ENCODE peak calls at places on chromosomes 16 and 17, in four cellular contexts. One of them, this sample, is unnamed.
A peak's percentile ranks its signal among the peaks of the same experiment; 100 is the strongest.

GRCh38 chr16:86180244-86180643 is 281.3 kb downstream of the IRF8 start:
- DNase-seq in K562: no peak
- DNase-seq in HepG2: no peak
- DNase-seq in GM12878: no peak
- DNase-seq in this sample: no peak

GRCh38 chr17:68127914-68128313 is 92.4 kb downstream of the KPNA2 start:
- DNase-seq in K562: no peak
- DNase-seq in HepG2: no peak
- DNase-seq in GM12878: no peak
- DNase-seq in this sample: no peak

GRCh38 chr17:45021607-45022287 is 29.7 kb downstream of the DCAKD start:
- DNase-seq in K562: peak; percentile 89
- DNase-seq in HepG2: peak; percentile 53
- DNase-seq in GM12878: no peak
- DNase-seq in this sample: peak; percentile 89

GRCh38 chr16:13885700-13886099 is 34.3 kb upstream of the ERCC4 start:
- DNase-seq in K562: no peak
- DNase-seq in HepG2: peak; percentile 86
- DNase-seq in GM12878: no peak
- DNase-seq in this sample: no peak

GRCh38 chr16:9311303-9311954 is 220.0 kb downstream of the HAPSTR1 start:
- DNase-seq in K562: no peak
- DNase-seq in HepG2: no peak
- DNase-seq in GM12878: no peak
- DNase-seq in this sample: no peak

GRCh38 chr17:3693829-3694231 is 2.1 kb downstream of the P2RX5 start:
- DNase-seq in K562: no peak
- DNase-seq in HepG2: no peak
- DNase-seq in GM12878: peak; percentile 91
- DNase-seq in this sample: no peak

GRCh38 chr17:66941773-66942452 is 22.6 kb upstream of the CACNG4 start:
- DNase-seq in K562: no peak
- DNase-seq in HepG2: no peak
- DNase-seq in GM12878: no peak
- DNase-seq in this sample: no peak

GRCh38 chr16:19232988-19233387 is 52.5 kb upstream of the CLEC19A start:
- DNase-seq in K562: no peak
- DNase-seq in HepG2: no peak
- DNase-seq in GM12878: no peak
- DNase-seq in this sample: no peak

GRCh38 chr17:2393184-2393953 is 7.5 kb downstream of the MNT start:
- DNase-seq in K562: peak; percentile 75
- DNase-seq in HepG2: peak; percentile 42
- DNase-seq in GM12878: no peak
- DNase-seq in this sample: peak; percentile 88

GRCh38 chr16:55257971-55258613 is 65.9 kb upstream of the IRX6 start:
- DNase-seq in K562: peak; percentile 81
- DNase-seq in HepG2: peak; percentile 41
- DNase-seq in GM12878: no peak
- DNase-seq in this sample: peak; percentile 70

GRCh38 chr17:7258731-7259554 is 3.3 kb downstream of the CLDN7 start:
- DNase-seq in K562: no peak
- DNase-seq in HepG2: peak; percentile 78
- DNase-seq in GM12878: no peak
- DNase-seq in this sample: no peak

GRCh38 chr17:82031885-82032627 is 578 bp downstream of the RAC3 start:
- DNase-seq in K562: peak; percentile 88
- DNase-seq in HepG2: no peak
- DNase-seq in GM12878: no peak
- DNase-seq in this sample: peak; percentile 47

GRCh38 chr17:39139137-39139516 is 12.3 kb downstream of the PLXDC1 start:
- DNase-seq in K562: no peak
- DNase-seq in HepG2: no peak
- DNase-seq in GM12878: no peak
- DNase-seq in this sample: no peak

GRCh38 chr16:57277586-57277985 is 6.9 kb downstream of the PLLP start:
- DNase-seq in K562: no peak
- DNase-seq in HepG2: no peak
- DNase-seq in GM12878: no peak
- DNase-seq in this sample: no peak

GRCh38 chr17:63503330-63503685 is 19.9 kb upstream of the KCNH6 start:
- DNase-seq in K562: no peak
- DNase-seq in HepG2: no peak
- DNase-seq in GM12878: no peak
- DNase-seq in this sample: no peak

GRCh38 chr17:45990836-45991235 is 8.2 kb upstream of the STH start:
- DNase-seq in K562: no peak
- DNase-seq in HepG2: no peak
- DNase-seq in GM12878: no peak
- DNase-seq in this sample: no peak

GRCh38 chr17:38705803-38706624 is 941 bp downstream of the MLLT6 start:
- DNase-seq in K562: no peak
- DNase-seq in HepG2: peak; percentile 63
- DNase-seq in GM12878: no peak
- DNase-seq in this sample: no peak

GRCh38 chr16:54630284-54630967 is 300.2 kb upstream of the IRX5 start:
- DNase-seq in K562: no peak
- DNase-seq in HepG2: no peak
- DNase-seq in GM12878: no peak
- DNase-seq in this sample: no peak

GRCh38 chr17:49739662-49740271 is 24.2 kb downstream of the FAM117A start:
- DNase-seq in K562: peak; percentile 96
- DNase-seq in HepG2: peak; percentile 36
- DNase-seq in GM12878: no peak
- DNase-seq in this sample: no peak

GRCh38 chr16:54342001-54342776 is 55.6 kb upstream of the IRX3 start:
- DNase-seq in K562: no peak
- DNase-seq in HepG2: no peak
- DNase-seq in GM12878: no peak
- DNase-seq in this sample: no peak

GRCh38 chr16:88116121-88116900 is 165.1 kb downstream of the BANP start:
- DNase-seq in K562: no peak
- DNase-seq in HepG2: no peak
- DNase-seq in GM12878: no peak
- DNase-seq in this sample: no peak

GRCh38 chr17:50637829-50638571 is 3.3 kb downstream of the ABCC3 start:
- DNase-seq in K562: no peak
- DNase-seq in HepG2: no peak
- DNase-seq in GM12878: no peak
- DNase-seq in this sample: no peak

GRCh38 chr17:80482555-80483308 is 6.3 kb upstream of the NPTX1 start:
- DNase-seq in K562: peak; percentile 33
- DNase-seq in HepG2: no peak
- DNase-seq in GM12878: no peak
- DNase-seq in this sample: no peak

GRCh38 chr16:51326131-51326856 is 175.2 kb upstream of the SALL1 start:
- DNase-seq in K562: no peak
- DNase-seq in HepG2: no peak
- DNase-seq in GM12878: no peak
- DNase-seq in this sample: no peak

GRCh38 chr16:1771072-1771863 is at the start of gene NME3:
- DNase-seq in K562: peak; percentile 71
- DNase-seq in HepG2: peak; percentile 17
- DNase-seq in GM12878: no peak
- DNase-seq in this sample: peak; percentile 69

GRCh38 chr17:47713980-47714689 is 18.9 kb upstream of the TBX21 start:
- DNase-seq in K562: no peak
- DNase-seq in HepG2: no peak
- DNase-seq in GM12878: no peak
- DNase-seq in this sample: no peak

GRCh38 chr17:41772218-41772585 is 14.3 kb downstream of the JUP start:
- DNase-seq in K562: no peak
- DNase-seq in HepG2: no peak
- DNase-seq in GM12878: no peak
- DNase-seq in this sample: no peak

GRCh38 chr16:57867000-57867561 is 64.8 kb upstream of the KIFC3 start:
- DNase-seq in K562: no peak
- DNase-seq in HepG2: no peak
- DNase-seq in GM12878: no peak
- DNase-seq in this sample: no peak

GRCh38 chr16:29729116-29729521 is 16.7 kb downstream of the C16orf54 start:
- DNase-seq in K562: peak; percentile 38
- DNase-seq in HepG2: peak; percentile 71
- DNase-seq in GM12878: no peak
- DNase-seq in this sample: peak; percentile 67

GRCh38 chr16:87948119-87948545 is 3.1 kb upstream of the BANP start:
- DNase-seq in K562: no peak
- DNase-seq in HepG2: peak; percentile 63
- DNase-seq in GM12878: no peak
- DNase-seq in this sample: no peak

DNA sequence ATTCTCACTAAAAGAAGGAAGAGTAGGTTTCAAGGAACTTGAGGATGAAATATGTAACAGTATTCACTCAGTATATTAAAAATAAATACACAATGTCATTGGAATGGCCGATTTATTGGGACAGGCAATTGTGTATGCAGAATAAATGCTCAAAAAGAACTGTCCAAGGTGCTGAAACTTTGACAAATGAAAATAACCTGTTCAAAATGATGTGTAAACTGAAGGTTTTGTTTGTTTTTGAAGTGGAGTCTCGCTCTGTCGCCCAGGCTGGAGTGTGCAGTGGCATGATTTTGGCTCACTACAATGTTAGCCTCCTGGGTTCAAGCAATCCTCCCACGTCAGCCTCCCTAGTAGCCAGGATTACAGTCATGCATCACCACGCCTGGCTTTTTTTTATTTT is 318.7 kb upstream of the RBFOX1 start:
- DNase-seq in K562: peak; percentile 10
- DNase-seq in HepG2: peak; percentile 40
- DNase-seq in GM12878: no peak
- DNase-seq in this sample: no peak
- TF ChIP-seq FOXK2 in K562: no peak
- TF ChIP-seq FOXK2 in HepG2: no peak
- TF ChIP-seq FOXK2 in GM12878: no peak
- TF ChIP-seq FOXK2 in this sample: no peak

GRCh38 chr17:15493031-15493750 is 25.8 kb upstream of the CDRT4 start:
- DNase-seq in K562: no peak
- DNase-seq in HepG2: no peak
- DNase-seq in GM12878: no peak
- DNase-seq in this sample: no peak

GRCh38 chr17:15488557-15488956 is 21.1 kb upstream of the CDRT4 start:
- DNase-seq in K562: no peak
- DNase-seq in HepG2: no peak
- DNase-seq in GM12878: no peak
- DNase-seq in this sample: no peak

GRCh38 chr17:15494821-15495220 is 27.4 kb upstream of the CDRT4 start:
- DNase-seq in K562: no peak
- DNase-seq in HepG2: no peak
- DNase-seq in GM12878: no peak
- DNase-seq in this sample: no peak

GRCh38 chr17:15492186-15492585 is 24.8 kb upstream of the CDRT4 start:
- DNase-seq in K562: no peak
- DNase-seq in HepG2: no peak
- DNase-seq in GM12878: no peak
- DNase-seq in this sample: no peak

DNA sequence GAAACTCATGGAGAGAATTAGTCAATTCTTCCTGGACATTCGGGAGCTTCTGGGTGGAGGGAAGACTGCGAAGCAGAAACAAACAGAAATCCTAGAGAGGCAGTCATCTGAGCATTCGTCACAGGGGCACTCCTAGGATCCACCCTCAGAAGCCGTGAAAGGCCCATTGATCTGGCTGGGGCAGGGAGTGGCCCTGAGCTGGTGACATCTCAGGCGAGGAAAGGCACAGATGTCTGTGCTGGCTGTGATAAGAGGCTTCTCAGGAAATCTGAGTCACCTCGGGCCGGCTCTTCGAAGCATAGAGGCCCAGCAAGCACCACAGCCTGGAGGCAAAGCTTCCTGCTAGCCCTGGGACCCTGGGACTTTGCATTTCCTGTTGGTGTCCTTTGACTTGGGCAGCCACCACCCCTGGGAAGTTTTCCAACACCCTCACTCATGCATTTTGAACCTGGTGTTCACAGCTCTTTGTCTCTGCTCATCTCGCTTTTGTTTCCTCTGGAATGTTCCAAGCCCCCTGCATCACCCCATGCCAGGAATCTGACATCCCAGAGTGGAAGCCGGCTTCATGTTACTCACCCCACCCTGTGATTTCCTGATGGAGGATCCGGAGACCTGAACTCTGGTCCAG is 23.3 kb upstream of the CDRT4 start:
- DNase-seq in K562: peak; percentile 82
- DNase-seq in HepG2: no peak
- DNase-seq in GM12878: no peak
- DNase-seq in this sample: no peak
- TF ChIP-seq FOXK2 in K562: peak; percentile 26
- TF ChIP-seq FOXK2 in HepG2: no peak
- TF ChIP-seq FOXK2 in GM12878: no peak
- TF ChIP-seq FOXK2 in this sample: no peak

DNA sequence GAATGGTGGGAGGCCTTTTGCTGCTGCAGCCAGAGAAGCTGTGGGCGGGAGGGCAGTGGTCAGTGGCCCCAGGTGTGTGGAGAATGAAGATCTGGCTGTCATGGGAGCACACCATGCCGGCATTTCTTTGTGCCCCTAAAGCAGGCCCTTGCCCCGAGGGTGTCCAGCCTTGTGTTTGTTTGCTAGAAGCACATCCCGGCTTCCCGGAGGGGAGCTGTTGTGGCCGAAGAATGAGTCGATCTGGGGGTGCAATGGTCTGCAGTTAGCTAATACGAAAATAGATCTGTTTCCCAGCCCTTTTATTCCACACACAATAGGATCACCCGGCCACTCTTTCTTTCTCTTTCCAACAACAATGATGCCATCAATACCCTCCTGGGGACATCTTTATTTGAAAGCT is 228.8 kb downstream of the CBLN1 start:
- DNase-seq in K562: no peak
- DNase-seq in HepG2: no peak
- DNase-seq in GM12878: no peak
- DNase-seq in this sample: no peak
- TF ChIP-seq FOXK2 in K562: no peak
- TF ChIP-seq FOXK2 in HepG2: no peak
- TF ChIP-seq FOXK2 in GM12878: no peak
- TF ChIP-seq FOXK2 in this sample: no peak

DNA sequence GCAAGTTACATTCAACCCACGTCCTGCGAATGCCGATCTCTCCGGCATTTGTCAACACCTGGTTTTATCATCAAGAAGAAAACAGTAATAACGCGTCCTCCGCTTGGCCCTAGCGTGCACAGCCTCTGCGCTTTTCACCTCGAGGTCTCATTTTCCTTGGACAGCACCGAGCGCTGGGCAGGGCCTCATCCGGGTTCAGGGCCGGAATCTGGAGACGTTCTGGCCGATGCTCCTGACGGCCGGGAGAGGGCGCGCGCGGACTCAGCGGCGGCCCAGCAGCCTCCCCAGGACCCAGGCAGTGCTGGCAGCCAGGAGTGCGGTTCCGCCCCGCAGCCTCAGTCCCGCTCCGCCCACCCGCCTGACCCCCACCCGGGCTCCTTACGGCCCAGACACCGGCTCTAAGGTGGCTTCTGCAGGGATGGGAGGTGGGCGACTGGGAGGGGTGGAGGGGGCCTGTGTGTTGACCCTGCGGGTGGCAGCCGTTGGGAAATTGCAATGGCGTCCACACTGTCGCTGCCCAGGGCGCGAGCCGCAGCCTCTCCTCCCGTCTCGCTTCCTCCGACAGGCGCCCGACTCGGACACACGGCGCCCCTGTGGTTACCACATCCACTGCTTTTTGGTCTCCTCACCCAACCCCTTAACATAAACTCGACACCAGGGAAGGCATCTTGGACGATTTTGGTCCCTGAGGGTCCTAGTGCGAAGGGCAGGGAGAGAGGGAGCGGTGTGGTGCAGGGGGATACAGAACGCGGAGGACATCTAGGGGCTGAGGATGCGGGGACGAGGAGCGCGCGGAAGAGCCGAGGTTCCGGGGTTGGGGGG is 7.4 kb upstream of the FLYWCH1 start:
- DNase-seq in K562: peak; percentile 81
- DNase-seq in HepG2: peak; percentile 73
- DNase-seq in GM12878: no peak
- DNase-seq in this sample: peak; percentile 79
- TF ChIP-seq FOXK2 in K562: no peak
- TF ChIP-seq FOXK2 in HepG2: no peak
- TF ChIP-seq FOXK2 in GM12878: no peak
- TF ChIP-seq FOXK2 in this sample: no peak

This sample was measured in HEK293T.